ENCODE peak calls at places on chromosomes 16 and 17, in four cellular contexts. Q, E, V and F are unnamed samples.

GRCh38 chr17:10600551-10600950 is 51.1 kb upstream of the MYH2 start:
- DNase-seq in Q (no peak), E (no peak), V (no peak), F (no peak)

GRCh38 chr17:79923974-79924638 is 84.9 kb upstream of the CBX4 start:
- DNase-seq in Q (peak; percentile 90), E (no peak), V (peak; percentile 87), F (no peak)

GRCh38 chr17:51085150-51085805 is 35.4 kb downstream of the SPAG9 start:
- DNase-seq in Q (no peak), E (peak; percentile 12), V (no peak), F (no peak)

GRCh38 chr16:16890964-16891363 is 512.0 kb downstream of the NPIPA7 start:
- DNase-seq in Q (no peak), E (no peak), V (peak; percentile 14), F (no peak)

GRCh38 chr17:45301674-45302073 is 15.1 kb downstream of the MAP3K14 start:
- DNase-seq in Q (no peak), E (no peak), V (no peak), F (no peak)

GRCh38 chr17:19368119-19368660 is 5.7 kb upstream of the B9D1 start:
- DNase-seq in Q (no peak), E (no peak), V (no peak), F (no peak)

GRCh38 chr16:48538746-48539484 is 71.1 kb downstream of the N4BP1 start:
- DNase-seq in Q (peak; percentile 45), E (no peak), V (no peak), F (no peak)

GRCh38 chr17:38729886-38730525 is at the start of gene CISD3:
- DNase-seq in Q (peak; percentile 89), E (no peak), V (peak; percentile 84), F (peak; percentile 82)

GRCh38 chr17:56976941-56977570 is 875 bp upstream of the SCPEP1 start:
- DNase-seq in Q (no peak), E (no peak), V (no peak), F (no peak)

GRCh38 chr17:37570527-37571093 is 38.6 kb downstream of the SYNRG start:
- DNase-seq in Q (peak; percentile 78), E (peak; percentile 4), V (peak; percentile 52), F (peak; percentile 39)

GRCh38 chr17:27544350-27545131 is 86.4 kb upstream of the LGALS9 start:
- DNase-seq in Q (no peak), E (no peak), V (no peak), F (no peak)

GRCh38 chr16:89374393-89374948 is 115.9 kb downstream of the ANKRD11 start:
- DNase-seq in Q (no peak), E (no peak), V (no peak), F (no peak)

GRCh38 chr17:58006563-58006923 is 503 bp downstream of the SRSF1 start:
- DNase-seq in Q (peak; percentile 87), E (no peak), V (peak; percentile 93), F (peak; percentile 78)

GRCh38 chr17:39199673-39199985 is 454 bp upstream of the RPL19 start:
- DNase-seq in Q (no peak), E (no peak), V (no peak), F (no peak)

GRCh38 chr17:42288078-42288984 is at the start of gene STAT5A:
- DNase-seq in Q (peak; percentile 68), E (no peak), V (peak; percentile 91), F (peak; percentile 86)

GRCh38 chr17:80364091-80364691 is 50.8 kb upstream of the ENDOV start:
- DNase-seq in Q (peak; percentile 63), E (no peak), V (peak; percentile 60), F (no peak)

GRCh38 chr16:87017388-87018012 is 299.7 kb downstream of the C16orf95 start:
- DNase-seq in Q (no peak), E (peak; percentile 39), V (no peak), F (no peak)

GRCh38 chr17:40104570-40105471 is 4.4 kb upstream of the NR1D1 start:
- DNase-seq in Q (no peak), E (no peak), V (no peak), F (no peak)

GRCh38 chr17:39612935-39613465 is 5.3 kb upstream of the NEUROD2 start:
- DNase-seq in Q (no peak), E (no peak), V (no peak), F (no peak)

GRCh38 chr17:9802701-9803100 is 11.3 kb upstream of the DHRS7C start:
- DNase-seq in Q (no peak), E (no peak), V (no peak), F (no peak)

GRCh38 chr17:52157161-52157560 is 1.4 kb downstream of the CA10 start:
- DNase-seq in Q (no peak), E (no peak), V (no peak), F (no peak)

GRCh38 chr17:40952675-40953074 is 14.1 kb downstream of the KRT39 start:
- DNase-seq in Q (no peak), E (no peak), V (no peak), F (no peak)

GRCh38 chr17:38693700-38694329 is 11.3 kb upstream of the MLLT6 start:
- DNase-seq in Q (no peak), E (no peak), V (peak; percentile 95), F (peak; percentile 67)

GRCh38 chr16:68116256-68116853 is 31.2 kb downstream of the NFATC3 start:
- DNase-seq in Q (no peak), E (peak; percentile 5), V (no peak), F (no peak)

GRCh38 chr17:8555062-8555461 is 75.5 kb downstream of the MYH10 start:
- DNase-seq in Q (no peak), E (no peak), V (no peak), F (no peak)

GRCh38 chr16:12062343-12063003 is 85.9 kb downstream of the SNX29 start:
- DNase-seq in Q (no peak), E (peak; percentile 17), V (peak; percentile 50), F (peak; percentile 85)

GRCh38 chr16:55326261-55326802 is 2.3 kb downstream of the IRX6 start:
- DNase-seq in Q (no peak), E (no peak), V (no peak), F (no peak)

GRCh38 chr16:25317732-25318316 is 60.2 kb upstream of the ZKSCAN2 start:
- DNase-seq in Q (no peak), E (no peak), V (no peak), F (no peak)

GRCh38 chr16:55668337-55669281 is 12.8 kb downstream of the SLC6A2 start:
- DNase-seq in Q (no peak), E (peak; percentile 8), V (no peak), F (no peak)

GRCh38 chr16:66706506-66706880 is 9.9 kb upstream of the CMTM4 start:
- DNase-seq in Q (no peak), E (no peak), V (no peak), F (peak; percentile 37)

GRCh38 chr17:74467221-74467951 is 952 bp downstream of the CD300A start:
- DNase-seq in Q (no peak), E (no peak), V (no peak), F (no peak)

GRCh38 chr17:54967621-54968258 is 714 bp downstream of the COX11 start:
- DNase-seq in Q (peak; percentile 59), E (peak; percentile 7), V (no peak), F (no peak)

GRCh38 chr16:90019201-90019542 is at the start of gene DBNDD1:
- DNase-seq in Q (no peak), E (no peak), V (no peak), F (no peak)

GRCh38 chr16:54242199-54242598 is 44.4 kb downstream of the IRX3 start:
- DNase-seq in Q (peak; percentile 22), E (no peak), V (peak; percentile 48), F (no peak)

GRCh38 chr16:66850115-66850815 is 6.1 kb downstream of the CA7 start:
- DNase-seq in Q (no peak), E (no peak), V (no peak), F (no peak)

DNA sequence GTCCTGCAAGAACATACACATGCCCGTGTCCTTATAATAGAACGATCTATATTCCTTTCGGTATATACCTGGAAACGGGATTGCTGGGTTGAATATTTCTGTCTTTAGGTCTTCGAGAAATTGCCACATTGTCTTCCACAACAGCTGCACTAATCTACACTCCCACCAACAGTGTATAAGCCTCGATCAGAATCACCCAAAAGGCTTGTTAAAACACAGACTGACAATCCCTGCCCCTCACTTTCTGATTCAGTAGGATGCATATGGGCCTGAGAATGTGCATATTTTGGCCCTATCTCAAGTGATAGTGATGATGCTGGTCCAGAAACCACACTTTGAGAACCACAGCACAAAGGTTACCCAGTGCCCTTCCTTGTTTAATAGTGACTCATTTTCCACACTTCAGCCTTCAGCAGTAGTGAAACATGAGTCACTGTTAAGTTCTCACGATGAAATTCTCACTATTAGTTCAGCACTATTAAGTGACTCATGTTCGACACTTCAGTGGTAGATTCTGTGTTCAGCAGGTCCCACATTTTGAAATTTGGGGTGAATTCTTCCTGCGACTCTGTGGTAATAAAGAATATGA is 215.6 kb downstream of the GRIN2A start:
- DNase-seq in Q (no peak), E (peak; percentile 28), V (no peak), F (no peak)
- H3K4me1 ChIP-seq in Q (no peaks in the 10 kb centered on the region), E (no peaks in the 10 kb centered on the region), V (no peaks in the 10 kb centered on the region), F (no peaks in the 10 kb centered on the region)

GRCh38 chr16:20675488-20676267 is 21.8 kb downstream of the ACSM1 start:
- DNase-seq in Q (peak; percentile 39), E (no peak), V (peak; percentile 84), F (peak; percentile 39)
- H3K4me3 ChIP-seq in Q (no peak overlapping the region), E (peak overlapping the region; percentile 40), V (peak overlapping the region; percentile 54), F (peak overlapping the region; percentile 20)

DNA sequence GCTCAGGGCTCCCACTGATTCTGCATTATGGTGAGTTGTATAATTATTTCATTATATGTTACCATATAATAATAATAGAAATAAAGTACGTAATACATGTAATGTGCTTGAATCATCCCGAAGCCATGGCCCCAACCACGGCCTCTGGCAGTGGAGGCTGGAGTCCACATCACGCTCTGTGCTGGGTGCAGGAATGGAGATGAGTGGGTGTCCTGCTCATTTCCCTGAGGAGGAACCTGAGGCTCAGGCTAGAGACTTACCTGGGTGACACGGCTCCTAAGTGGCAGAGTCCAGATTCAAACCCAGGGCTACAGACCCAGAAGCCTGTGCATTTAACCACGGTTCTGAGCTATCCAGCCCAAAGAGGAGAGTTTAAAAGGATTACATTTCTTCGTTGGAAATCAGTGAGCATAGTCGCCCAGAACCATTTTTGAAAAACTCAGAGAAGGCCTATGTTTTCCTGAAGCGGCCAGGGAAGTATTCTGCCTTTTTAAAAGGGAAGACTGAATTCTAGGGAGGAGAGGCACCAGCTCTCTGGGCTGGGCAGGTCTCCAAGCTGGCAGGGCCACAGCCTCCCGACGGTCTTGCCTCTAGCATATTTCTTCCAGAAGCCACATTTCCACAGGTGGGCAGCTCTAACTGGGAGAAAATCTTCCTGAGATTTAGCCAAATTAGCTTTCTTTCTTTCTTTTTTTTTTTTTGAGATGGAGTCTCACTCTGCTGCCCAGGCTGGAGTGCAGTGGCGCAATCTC is 6.7 kb downstream of the IL4R start:
- DNase-seq in Q (no peak), E (no peak), V (peak; percentile 57), F (no peak)
- H3K4me1 ChIP-seq in Q (no peaks in the 10 kb centered on the region), E (peaks cover 5% of the 10 kb centered on the region), V (peaks cover 26% of the 10 kb centered on the region), F (peaks cover 2% of the 10 kb centered on the region)

GRCh38 chr17:75550139-75550465 is 24.6 kb downstream of the LLGL2 start:
- DNase-seq in Q (no peak), E (no peak), V (no peak), F (no peak)
- H3K4me3 ChIP-seq in Q (no peak overlapping the region), E (no peak overlapping the region), V (no peak overlapping the region), F (no peak overlapping the region)

GRCh38 chr16:2775317-2775716 is 1.8 kb downstream of the ELOB start:
- DNase-seq in Q (no peak), E (no peak), V (no peak), F (no peak)
- H3K4me1 ChIP-seq in Q (peaks cover 10% of the 10 kb centered on the region), E (peaks cover 59% of the 10 kb centered on the region), V (peaks cover 27% of the 10 kb centered on the region), F (peaks cover 15% of the 10 kb centered on the region)